ENCODE peak calls at places on chromosomes 6 and 20, in nine cellular contexts. One of them, this sample, is unnamed.

GRCh38 chr6:21935561-21936028 is 342.0 kb downstream of the SOX4 start:
- DNase-seq in fibroblast of lung: peak
- DNase-seq in right lobe of liver: no peak
- DNase-seq in CD4-positive, alpha-beta T cell: no peak
- DNase-seq in NCI-H1092: no peak
- DNase-seq in posterior cingulate gyrus: no peak
- DNase-seq in brain microvascular endothelial cell: peak
- DNase-seq in HTR-8/SVneo: peak
- DNase-seq in stimulated activated CD4-positive, alpha-beta T cell treated with anti-CD3 and anti-CD28 coated beads, Interleukin-12 subunit alpha, Interleukin-12 subunit beta, amount 100 ng/mL, for 4 hours: no peak
- DNase-seq in this sample: peak

GRCh38 chr20:48008850-48009535 is 223.7 kb upstream of the SULF2 start:
- DNase-seq in stimulated activated CD4-positive, alpha-beta T cell treated with anti-CD3 and anti-CD28 coated beads, Interleukin-12 subunit alpha, Interleukin-12 subunit beta, amount 100 ng/mL, for 4 hours: no peak
- DNase-seq in brain microvascular endothelial cell: no peak
- DNase-seq in posterior cingulate gyrus: no peak
- DNase-seq in right lobe of liver: no peak
- DNase-seq in NCI-H1092: no peak
- DNase-seq in fibroblast of lung: peak
- DNase-seq in HTR-8/SVneo: no peak
- DNase-seq in CD4-positive, alpha-beta T cell: no peak
- DNase-seq in this sample: no peak

GRCh38 chr20:56808732-56809131 is 179.6 kb downstream of the TFAP2C start:
- DNase-seq in HTR-8/SVneo: no peak
- DNase-seq in NCI-H1092: no peak
- DNase-seq in fibroblast of lung: no peak
- DNase-seq in posterior cingulate gyrus: peak
- DNase-seq in CD4-positive, alpha-beta T cell: no peak
- DNase-seq in stimulated activated CD4-positive, alpha-beta T cell treated with anti-CD3 and anti-CD28 coated beads, Interleukin-12 subunit alpha, Interleukin-12 subunit beta, amount 100 ng/mL, for 4 hours: no peak
- DNase-seq in right lobe of liver: peak
- DNase-seq in brain microvascular endothelial cell: no peak
- DNase-seq in this sample: no peak

GRCh38 chr6:52375780-52376556 is 14.0 kb downstream of the PAQR8 start:
- DNase-seq in stimulated activated CD4-positive, alpha-beta T cell treated with anti-CD3 and anti-CD28 coated beads, Interleukin-12 subunit alpha, Interleukin-12 subunit beta, amount 100 ng/mL, for 4 hours: no peak
- DNase-seq in NCI-H1092: no peak
- DNase-seq in right lobe of liver: no peak
- DNase-seq in HTR-8/SVneo: no peak
- DNase-seq in fibroblast of lung: no peak
- DNase-seq in CD4-positive, alpha-beta T cell: no peak
- DNase-seq in posterior cingulate gyrus: no peak
- DNase-seq in brain microvascular endothelial cell: no peak
- DNase-seq in this sample: no peak

GRCh38 chr6:85920782-85921181 is 278.1 kb upstream of the SYNCRIP start:
- DNase-seq in stimulated activated CD4-positive, alpha-beta T cell treated with anti-CD3 and anti-CD28 coated beads, Interleukin-12 subunit alpha, Interleukin-12 subunit beta, amount 100 ng/mL, for 4 hours: no peak
- DNase-seq in brain microvascular endothelial cell: no peak
- DNase-seq in NCI-H1092: peak
- DNase-seq in fibroblast of lung: no peak
- DNase-seq in CD4-positive, alpha-beta T cell: no peak
- DNase-seq in HTR-8/SVneo: no peak
- DNase-seq in right lobe of liver: no peak
- DNase-seq in posterior cingulate gyrus: no peak
- DNase-seq in this sample: no peak

GRCh38 chr6:144216668-144217218 is 66.4 kb downstream of the STX11 start:
- DNase-seq in stimulated activated CD4-positive, alpha-beta T cell treated with anti-CD3 and anti-CD28 coated beads, Interleukin-12 subunit alpha, Interleukin-12 subunit beta, amount 100 ng/mL, for 4 hours: no peak
- DNase-seq in HTR-8/SVneo: peak
- DNase-seq in NCI-H1092: no peak
- DNase-seq in fibroblast of lung: no peak
- DNase-seq in brain microvascular endothelial cell: no peak
- DNase-seq in posterior cingulate gyrus: no peak
- DNase-seq in CD4-positive, alpha-beta T cell: no peak
- DNase-seq in right lobe of liver: no peak
- DNase-seq in this sample: no peak

GRCh38 chr6:14272111-14273085 is 154.8 kb downstream of the CD83 start:
- DNase-seq in stimulated activated CD4-positive, alpha-beta T cell treated with anti-CD3 and anti-CD28 coated beads, Interleukin-12 subunit alpha, Interleukin-12 subunit beta, amount 100 ng/mL, for 4 hours: no peak
- DNase-seq in brain microvascular endothelial cell: peak
- DNase-seq in posterior cingulate gyrus: no peak
- DNase-seq in HTR-8/SVneo: no peak
- DNase-seq in right lobe of liver: no peak
- DNase-seq in fibroblast of lung: no peak
- DNase-seq in NCI-H1092: no peak
- DNase-seq in CD4-positive, alpha-beta T cell: no peak
- DNase-seq in this sample: no peak

GRCh38 chr20:3045042-3045815 is 623 bp upstream of the MRPS26 start:
- DNase-seq in fibroblast of lung: peak
- DNase-seq in HTR-8/SVneo: peak
- DNase-seq in brain microvascular endothelial cell: peak
- DNase-seq in posterior cingulate gyrus: peak
- DNase-seq in stimulated activated CD4-positive, alpha-beta T cell treated with anti-CD3 and anti-CD28 coated beads, Interleukin-12 subunit alpha, Interleukin-12 subunit beta, amount 100 ng/mL, for 4 hours: peak
- DNase-seq in right lobe of liver: no peak
- DNase-seq in CD4-positive, alpha-beta T cell: no peak
- DNase-seq in NCI-H1092: peak
- DNase-seq in this sample: peak

GRCh38 chr6:137843206-137843605 is 23.9 kb upstream of the TNFAIP3 start:
- DNase-seq in CD4-positive, alpha-beta T cell: no peak
- DNase-seq in fibroblast of lung: no peak
- DNase-seq in posterior cingulate gyrus: no peak
- DNase-seq in right lobe of liver: no peak
- DNase-seq in HTR-8/SVneo: no peak
- DNase-seq in NCI-H1092: no peak
- DNase-seq in stimulated activated CD4-positive, alpha-beta T cell treated with anti-CD3 and anti-CD28 coated beads, Interleukin-12 subunit alpha, Interleukin-12 subunit beta, amount 100 ng/mL, for 4 hours: no peak
- DNase-seq in brain microvascular endothelial cell: no peak
- DNase-seq in this sample: no peak

GRCh38 chr20:45968801-45969711 is 2.9 kb downstream of the ZNF335 start:
- DNase-seq in HTR-8/SVneo: no peak
- DNase-seq in right lobe of liver: peak
- DNase-seq in fibroblast of lung: no peak
- DNase-seq in posterior cingulate gyrus: peak
- DNase-seq in CD4-positive, alpha-beta T cell: no peak
- DNase-seq in brain microvascular endothelial cell: peak
- DNase-seq in NCI-H1092: no peak
- DNase-seq in stimulated activated CD4-positive, alpha-beta T cell treated with anti-CD3 and anti-CD28 coated beads, Interleukin-12 subunit alpha, Interleukin-12 subunit beta, amount 100 ng/mL, for 4 hours: no peak
- DNase-seq in this sample: no peak

GRCh38 chr6:17986656-17987575 is 519 bp downstream of the KIF13A start:
- DNase-seq in NCI-H1092: no peak
- DNase-seq in stimulated activated CD4-positive, alpha-beta T cell treated with anti-CD3 and anti-CD28 coated beads, Interleukin-12 subunit alpha, Interleukin-12 subunit beta, amount 100 ng/mL, for 4 hours: no peak
- DNase-seq in HTR-8/SVneo: peak
- DNase-seq in CD4-positive, alpha-beta T cell: no peak
- DNase-seq in brain microvascular endothelial cell: peak
- DNase-seq in fibroblast of lung: peak
- DNase-seq in right lobe of liver: peak
- DNase-seq in posterior cingulate gyrus: peak
- DNase-seq in this sample: peak

GRCh38 chr20:5448449-5449118 is 131.8 kb upstream of the PROKR2 start:
- DNase-seq in brain microvascular endothelial cell: peak
- DNase-seq in NCI-H1092: peak
- DNase-seq in posterior cingulate gyrus: no peak
- DNase-seq in stimulated activated CD4-positive, alpha-beta T cell treated with anti-CD3 and anti-CD28 coated beads, Interleukin-12 subunit alpha, Interleukin-12 subunit beta, amount 100 ng/mL, for 4 hours: peak
- DNase-seq in HTR-8/SVneo: peak
- DNase-seq in CD4-positive, alpha-beta T cell: peak
- DNase-seq in right lobe of liver: no peak
- DNase-seq in fibroblast of lung: peak
- DNase-seq in this sample: peak

GRCh38 chr20:4666001-4666470 is 55.7 kb upstream of the PRND start:
- DNase-seq in posterior cingulate gyrus: no peak
- DNase-seq in CD4-positive, alpha-beta T cell: peak
- DNase-seq in fibroblast of lung: peak
- DNase-seq in right lobe of liver: no peak
- DNase-seq in NCI-H1092: no peak
- DNase-seq in stimulated activated CD4-positive, alpha-beta T cell treated with anti-CD3 and anti-CD28 coated beads, Interleukin-12 subunit alpha, Interleukin-12 subunit beta, amount 100 ng/mL, for 4 hours: no peak
- DNase-seq in HTR-8/SVneo: no peak
- DNase-seq in brain microvascular endothelial cell: peak
- DNase-seq in this sample: no peak

GRCh38 chr6:89375427-89375868 is 22.9 kb upstream of the UBE2J1 start:
- DNase-seq in right lobe of liver: peak
- DNase-seq in CD4-positive, alpha-beta T cell: peak
- DNase-seq in stimulated activated CD4-positive, alpha-beta T cell treated with anti-CD3 and anti-CD28 coated beads, Interleukin-12 subunit alpha, Interleukin-12 subunit beta, amount 100 ng/mL, for 4 hours: no peak
- DNase-seq in brain microvascular endothelial cell: no peak
- DNase-seq in fibroblast of lung: no peak
- DNase-seq in NCI-H1092: peak
- DNase-seq in HTR-8/SVneo: no peak
- DNase-seq in posterior cingulate gyrus: peak
- DNase-seq in this sample: no peak

GRCh38 chr6:91505199-91505598 is 918.3 kb upstream of the MAP3K7 start:
- DNase-seq in posterior cingulate gyrus: no peak
- DNase-seq in brain microvascular endothelial cell: no peak
- DNase-seq in fibroblast of lung: no peak
- DNase-seq in NCI-H1092: no peak
- DNase-seq in stimulated activated CD4-positive, alpha-beta T cell treated with anti-CD3 and anti-CD28 coated beads, Interleukin-12 subunit alpha, Interleukin-12 subunit beta, amount 100 ng/mL, for 4 hours: no peak
- DNase-seq in HTR-8/SVneo: no peak
- DNase-seq in CD4-positive, alpha-beta T cell: no peak
- DNase-seq in right lobe of liver: no peak
- DNase-seq in this sample: no peak

GRCh38 chr6:47353822-47354221 is 44.1 kb upstream of the TNFRSF21 start:
- DNase-seq in brain microvascular endothelial cell: no peak
- DNase-seq in posterior cingulate gyrus: no peak
- DNase-seq in fibroblast of lung: no peak
- DNase-seq in right lobe of liver: no peak
- DNase-seq in HTR-8/SVneo: no peak
- DNase-seq in CD4-positive, alpha-beta T cell: no peak
- DNase-seq in stimulated activated CD4-positive, alpha-beta T cell treated with anti-CD3 and anti-CD28 coated beads, Interleukin-12 subunit alpha, Interleukin-12 subunit beta, amount 100 ng/mL, for 4 hours: no peak
- DNase-seq in NCI-H1092: no peak
- DNase-seq in this sample: no peak

GRCh38 chr6:70110128-70111022 is 192.5 kb downstream of the COL9A1 start:
- DNase-seq in NCI-H1092: no peak
- DNase-seq in HTR-8/SVneo: no peak
- DNase-seq in fibroblast of lung: no peak
- DNase-seq in stimulated activated CD4-positive, alpha-beta T cell treated with anti-CD3 and anti-CD28 coated beads, Interleukin-12 subunit alpha, Interleukin-12 subunit beta, amount 100 ng/mL, for 4 hours: no peak
- DNase-seq in posterior cingulate gyrus: no peak
- DNase-seq in CD4-positive, alpha-beta T cell: no peak
- DNase-seq in brain microvascular endothelial cell: no peak
- DNase-seq in right lobe of liver: no peak
- DNase-seq in this sample: no peak

GRCh38 chr20:63145156-63145555 is 70.8 kb downstream of the YTHDF1 start:
- DNase-seq in CD4-positive, alpha-beta T cell: no peak
- DNase-seq in brain microvascular endothelial cell: no peak
- DNase-seq in NCI-H1092: no peak
- DNase-seq in right lobe of liver: no peak
- DNase-seq in fibroblast of lung: no peak
- DNase-seq in HTR-8/SVneo: no peak
- DNase-seq in stimulated activated CD4-positive, alpha-beta T cell treated with anti-CD3 and anti-CD28 coated beads, Interleukin-12 subunit alpha, Interleukin-12 subunit beta, amount 100 ng/mL, for 4 hours: no peak
- DNase-seq in posterior cingulate gyrus: no peak
- DNase-seq in this sample: no peak

GRCh38 chr6:1917628-1918371 is 308.1 kb downstream of the FOXC1 start:
- DNase-seq in posterior cingulate gyrus: peak
- DNase-seq in CD4-positive, alpha-beta T cell: no peak
- DNase-seq in NCI-H1092: no peak
- DNase-seq in right lobe of liver: no peak
- DNase-seq in brain microvascular endothelial cell: peak
- DNase-seq in HTR-8/SVneo: peak
- DNase-seq in fibroblast of lung: peak
- DNase-seq in stimulated activated CD4-positive, alpha-beta T cell treated with anti-CD3 and anti-CD28 coated beads, Interleukin-12 subunit alpha, Interleukin-12 subunit beta, amount 100 ng/mL, for 4 hours: peak
- DNase-seq in this sample: peak

GRCh38 chr20:56706867-56707360 is 77.8 kb downstream of the TFAP2C start:
- DNase-seq in stimulated activated CD4-positive, alpha-beta T cell treated with anti-CD3 and anti-CD28 coated beads, Interleukin-12 subunit alpha, Interleukin-12 subunit beta, amount 100 ng/mL, for 4 hours: no peak
- DNase-seq in brain microvascular endothelial cell: no peak
- DNase-seq in HTR-8/SVneo: no peak
- DNase-seq in right lobe of liver: no peak
- DNase-seq in posterior cingulate gyrus: peak
- DNase-seq in fibroblast of lung: no peak
- DNase-seq in CD4-positive, alpha-beta T cell: no peak
- DNase-seq in NCI-H1092: no peak
- DNase-seq in this sample: no peak

GRCh38 chr6:130749402-130749801 is 77.8 kb upstream of the SMLR1 start:
- DNase-seq in CD4-positive, alpha-beta T cell: no peak
- DNase-seq in posterior cingulate gyrus: peak
- DNase-seq in fibroblast of lung: no peak
- DNase-seq in NCI-H1092: no peak
- DNase-seq in HTR-8/SVneo: no peak
- DNase-seq in right lobe of liver: no peak
- DNase-seq in brain microvascular endothelial cell: no peak
- DNase-seq in stimulated activated CD4-positive, alpha-beta T cell treated with anti-CD3 and anti-CD28 coated beads, Interleukin-12 subunit alpha, Interleukin-12 subunit beta, amount 100 ng/mL, for 4 hours: no peak
- DNase-seq in this sample: no peak

GRCh38 chr6:147407571-147407970 is 100.9 kb upstream of the SAMD5 start:
- DNase-seq in NCI-H1092: no peak
- DNase-seq in posterior cingulate gyrus: no peak
- DNase-seq in fibroblast of lung: no peak
- DNase-seq in CD4-positive, alpha-beta T cell: no peak
- DNase-seq in right lobe of liver: peak
- DNase-seq in stimulated activated CD4-positive, alpha-beta T cell treated with anti-CD3 and anti-CD28 coated beads, Interleukin-12 subunit alpha, Interleukin-12 subunit beta, amount 100 ng/mL, for 4 hours: no peak
- DNase-seq in brain microvascular endothelial cell: no peak
- DNase-seq in HTR-8/SVneo: no peak
- DNase-seq in this sample: no peak

GRCh38 chr6:42260424-42260888 is 42.8 kb upstream of the MRPS10 start:
- DNase-seq in posterior cingulate gyrus: no peak
- DNase-seq in CD4-positive, alpha-beta T cell: no peak
- DNase-seq in brain microvascular endothelial cell: no peak
- DNase-seq in HTR-8/SVneo: no peak
- DNase-seq in fibroblast of lung: no peak
- DNase-seq in right lobe of liver: no peak
- DNase-seq in NCI-H1092: no peak
- DNase-seq in stimulated activated CD4-positive, alpha-beta T cell treated with anti-CD3 and anti-CD28 coated beads, Interleukin-12 subunit alpha, Interleukin-12 subunit beta, amount 100 ng/mL, for 4 hours: no peak
- DNase-seq in this sample: no peak

GRCh38 chr6:25301358-25301757 is 22.2 kb downstream of the CARMIL1 start:
- DNase-seq in stimulated activated CD4-positive, alpha-beta T cell treated with anti-CD3 and anti-CD28 coated beads, Interleukin-12 subunit alpha, Interleukin-12 subunit beta, amount 100 ng/mL, for 4 hours: no peak
- DNase-seq in NCI-H1092: no peak
- DNase-seq in right lobe of liver: no peak
- DNase-seq in brain microvascular endothelial cell: no peak
- DNase-seq in posterior cingulate gyrus: no peak
- DNase-seq in CD4-positive, alpha-beta T cell: no peak
- DNase-seq in HTR-8/SVneo: no peak
- DNase-seq in fibroblast of lung: no peak
- DNase-seq in this sample: no peak

GRCh38 chr20:32444474-32445220 is 86.5 kb downstream of the ASXL1 start:
- DNase-seq in right lobe of liver: no peak
- DNase-seq in stimulated activated CD4-positive, alpha-beta T cell treated with anti-CD3 and anti-CD28 coated beads, Interleukin-12 subunit alpha, Interleukin-12 subunit beta, amount 100 ng/mL, for 4 hours: no peak
- DNase-seq in HTR-8/SVneo: no peak
- DNase-seq in fibroblast of lung: no peak
- DNase-seq in CD4-positive, alpha-beta T cell: no peak
- DNase-seq in posterior cingulate gyrus: peak
- DNase-seq in NCI-H1092: no peak
- DNase-seq in brain microvascular endothelial cell: no peak
- DNase-seq in this sample: no peak

GRCh38 chr6:155623450-155624178 is 168.0 kb upstream of the NOX3 start:
- DNase-seq in NCI-H1092: no peak
- DNase-seq in CD4-positive, alpha-beta T cell: no peak
- DNase-seq in stimulated activated CD4-positive, alpha-beta T cell treated with anti-CD3 and anti-CD28 coated beads, Interleukin-12 subunit alpha, Interleukin-12 subunit beta, amount 100 ng/mL, for 4 hours: no peak
- DNase-seq in brain microvascular endothelial cell: no peak
- DNase-seq in posterior cingulate gyrus: no peak
- DNase-seq in fibroblast of lung: no peak
- DNase-seq in right lobe of liver: no peak
- DNase-seq in HTR-8/SVneo: no peak
- DNase-seq in this sample: no peak

GRCh38 chr20:41138527-41139226 is 1.3 kb downstream of the PLCG1 start:
- DNase-seq in NCI-H1092: no peak
- DNase-seq in stimulated activated CD4-positive, alpha-beta T cell treated with anti-CD3 and anti-CD28 coated beads, Interleukin-12 subunit alpha, Interleukin-12 subunit beta, amount 100 ng/mL, for 4 hours: no peak
- DNase-seq in CD4-positive, alpha-beta T cell: no peak
- DNase-seq in brain microvascular endothelial cell: no peak
- DNase-seq in posterior cingulate gyrus: peak
- DNase-seq in fibroblast of lung: no peak
- DNase-seq in HTR-8/SVneo: no peak
- DNase-seq in right lobe of liver: no peak
- DNase-seq in this sample: no peak

GRCh38 chr20:48282591-48283228 is 497.4 kb upstream of the SULF2 start:
- DNase-seq in stimulated activated CD4-positive, alpha-beta T cell treated with anti-CD3 and anti-CD28 coated beads, Interleukin-12 subunit alpha, Interleukin-12 subunit beta, amount 100 ng/mL, for 4 hours: no peak
- DNase-seq in CD4-positive, alpha-beta T cell: no peak
- DNase-seq in HTR-8/SVneo: no peak
- DNase-seq in brain microvascular endothelial cell: no peak
- DNase-seq in NCI-H1092: no peak
- DNase-seq in fibroblast of lung: no peak
- DNase-seq in posterior cingulate gyrus: no peak
- DNase-seq in right lobe of liver: no peak
- DNase-seq in this sample: no peak

GRCh38 chr20:23180451-23180921 is 94.4 kb upstream of the CD93 start:
- DNase-seq in HTR-8/SVneo: no peak
- DNase-seq in CD4-positive, alpha-beta T cell: no peak
- DNase-seq in stimulated activated CD4-positive, alpha-beta T cell treated with anti-CD3 and anti-CD28 coated beads, Interleukin-12 subunit alpha, Interleukin-12 subunit beta, amount 100 ng/mL, for 4 hours: no peak
- DNase-seq in NCI-H1092: no peak
- DNase-seq in posterior cingulate gyrus: no peak
- DNase-seq in brain microvascular endothelial cell: peak
- DNase-seq in right lobe of liver: no peak
- DNase-seq in fibroblast of lung: no peak
- DNase-seq in this sample: no peak

GRCh38 chr20:50118203-50118602 is 5.3 kb upstream of the UBE2V1 start:
- DNase-seq in CD4-positive, alpha-beta T cell: no peak
- DNase-seq in right lobe of liver: no peak
- DNase-seq in HTR-8/SVneo: no peak
- DNase-seq in NCI-H1092: no peak
- DNase-seq in fibroblast of lung: no peak
- DNase-seq in posterior cingulate gyrus: no peak
- DNase-seq in brain microvascular endothelial cell: no peak
- DNase-seq in stimulated activated CD4-positive, alpha-beta T cell treated with anti-CD3 and anti-CD28 coated beads, Interleukin-12 subunit alpha, Interleukin-12 subunit beta, amount 100 ng/mL, for 4 hours: no peak
- DNase-seq in this sample: no peak

GRCh38 chr6:137087902-137088301 is 43.1 kb upstream of the IL20RA start:
- DNase-seq in fibroblast of lung: no peak
- DNase-seq in posterior cingulate gyrus: no peak
- DNase-seq in NCI-H1092: no peak
- DNase-seq in HTR-8/SVneo: no peak
- DNase-seq in CD4-positive, alpha-beta T cell: no peak
- DNase-seq in right lobe of liver: no peak
- DNase-seq in brain microvascular endothelial cell: no peak
- DNase-seq in stimulated activated CD4-positive, alpha-beta T cell treated with anti-CD3 and anti-CD28 coated beads, Interleukin-12 subunit alpha, Interleukin-12 subunit beta, amount 100 ng/mL, for 4 hours: no peak
- DNase-seq in this sample: no peak

This sample was measured in fibroblast of gingiva.